ENCODE peak calls at places on chromosome X, in eight cellular contexts. C is body of pancreas, M is suprapubic skin, N is IMR-90, F is colonic mucosa, Y is right lobe of liver, V is lung, R is adrenal gland. H is an unnamed sample. For H3K4me1, the result is how much of the 10 kb centered on the place peaks cover.

GRCh38 chrX:130079824-130080406 is 30.4 kb downstream of the ELF4 start:
- DNase-seq in V (peak), Y (no peak), F (peak), M (no peak), R (peak), N (peak), C (peak), H (no peak)

GRCh38 chrX:96907888-96908287 is 24.2 kb downstream of the RPA4 start:
- DNase-seq in Y (no peak), V (no peak), M (no peak), C (no peak), F (no peak), R (no peak), N (no peak), H (no peak)

GRCh38 chrX:133444952-133445831 is 29.9 kb upstream of the GPC4 start:
- DNase-seq in R (no peak), C (peak), V (no peak), Y (no peak), M (no peak), N (no peak), F (peak), H (peak)

GRCh38 chrX:150887906-150888465 is 10.5 kb downstream of the CD99L2 start:
- DNase-seq in V (no peak), F (no peak), C (no peak), N (peak), R (no peak), M (no peak), Y (no peak), H (no peak)

GRCh38 chrX:46588263-46588662 is 14.7 kb downstream of the CHST7 start:
- DNase-seq in V (no peak), C (peak), Y (no peak), F (no peak), N (peak), M (no peak), R (peak), H (peak)

GRCh38 chrX:71989768-71990167 is 79.1 kb downstream of the NHSL2 start:
- DNase-seq in V (no peak), F (no peak), C (no peak), Y (peak), R (no peak), N (peak), M (no peak), H (no peak)

GRCh38 chrX:20527458-20528099 is 260.9 kb upstream of the RPS6KA3 start:
- DNase-seq in C (no peak), Y (peak), V (no peak), N (peak), M (no peak), F (no peak), R (no peak), H (no peak)

GRCh38 chrX:28498658-28499057 is 88.6 kb upstream of the IL1RAPL1 start:
- DNase-seq in V (no peak), N (peak), R (no peak), C (no peak), Y (no peak), F (no peak), M (no peak), H (no peak)

GRCh38 chrX:26613951-26614350 is 398.0 kb downstream of the MAGEB5 start:
- DNase-seq in V (no peak), M (no peak), C (no peak), R (no peak), F (no peak), N (peak), Y (no peak), H (no peak)

GRCh38 chrX:44459501-44459900 is 83.2 kb downstream of the FUNDC1 start:
- DNase-seq in F (no peak), R (no peak), C (no peak), M (no peak), N (no peak), V (no peak), Y (no peak), H (no peak)

GRCh38 chrX:79290596-79290995 is 76.5 kb downstream of the ITM2A start:
- DNase-seq in R (no peak), N (no peak), M (no peak), F (no peak), V (no peak), Y (no peak), C (no peak), H (no peak)

GRCh38 chrX:70034646-70035045 is 15.1 kb downstream of the AWAT2 start:
- DNase-seq in V (no peak), R (no peak), F (no peak), Y (no peak), C (no peak), M (no peak), N (no peak), H (no peak)

GRCh38 chrX:427812-428725 is 41.4 kb upstream of the PPP2R3B start:
- DNase-seq in F (no peak), V (no peak), Y (no peak), M (no peak), C (no peak), R (no peak), N (no peak), H (no peak)

GRCh38 chrX:65690057-65690855 is 22.8 kb downstream of the MSN start:
- DNase-seq in N (peak), C (no peak), M (no peak), F (no peak), R (no peak), V (no peak), Y (no peak), H (no peak)

GRCh38 chrX:107596651-107597050 is 31.7 kb upstream of the PRPS1 start:
- DNase-seq in R (no peak), V (no peak), C (no peak), F (no peak), Y (no peak), N (no peak), M (no peak), H (no peak)

GRCh38 chrX:20372533-20372932 is 105.8 kb upstream of the RPS6KA3 start:
- DNase-seq in R (no peak), N (no peak), M (no peak), C (no peak), F (no peak), V (no peak), Y (no peak), H (no peak)

GRCh38 chrX:132671229-132671641 is 182.4 kb upstream of the MBNL3 start:
- DNase-seq in V (no peak), N (peak), R (no peak), M (no peak), Y (no peak), F (no peak), C (no peak), H (no peak)

GRCh38 chrX:373641-374471 is 12.9 kb downstream of the PPP2R3B start:
- DNase-seq in R (no peak), N (peak), V (no peak), M (no peak), F (no peak), Y (no peak), C (no peak), H (no peak)

GRCh38 chrX:49208399-49208798 is 8.4 kb upstream of the SYP start:
- DNase-seq in N (no peak), V (no peak), C (no peak), F (no peak), R (no peak), M (no peak), Y (no peak), H (no peak)

GRCh38 chrX:39950035-39950688 is 147.6 kb downstream of the BCOR start:
- DNase-seq in V (no peak), R (no peak), Y (no peak), C (no peak), M (no peak), N (peak), F (no peak), H (no peak)

GRCh38 chrX:40809210-40809609 is 73.9 kb upstream of the MED14 start:
- DNase-seq in V (no peak), Y (no peak), F (no peak), N (peak), M (no peak), R (no peak), C (no peak), H (no peak)

GRCh38 chrX:8939344-8939743 is 94.6 kb downstream of the FAM9B start:
- DNase-seq in Y (no peak), F (no peak), C (no peak), N (no peak), R (no peak), M (no peak), V (no peak), H (no peak)

GRCh38 chrX:107712231-107713204 is 63.1 kb downstream of the TSC22D3 start:
- DNase-seq in N (peak), C (peak), V (no peak), Y (no peak), M (no peak), R (peak), F (no peak), H (no peak)

GRCh38 chrX:16114640-16115039 is 8.7 kb upstream of the GRPR start:
- DNase-seq in M (no peak), R (no peak), V (no peak), Y (no peak), N (peak), F (no peak), C (no peak), H (no peak)

GRCh38 chrX:6758234-6758633 is 223.3 kb upstream of the VCX3A start:
- DNase-seq in Y (no peak), M (no peak), V (no peak), F (no peak), C (no peak), N (no peak), R (no peak), H (no peak)

GRCh38 chrX:6761251-6761650 is 226.3 kb upstream of the VCX3A start:
- DNase-seq in Y (no peak), R (no peak), M (no peak), C (no peak), F (no peak), N (no peak), V (no peak), H (no peak)
- H3K4me1 ChIP-seq in Y (under half), R (under half), M (under half), C (under half), F (under half), N (under half), V (under half), H (under half)

DNA sequence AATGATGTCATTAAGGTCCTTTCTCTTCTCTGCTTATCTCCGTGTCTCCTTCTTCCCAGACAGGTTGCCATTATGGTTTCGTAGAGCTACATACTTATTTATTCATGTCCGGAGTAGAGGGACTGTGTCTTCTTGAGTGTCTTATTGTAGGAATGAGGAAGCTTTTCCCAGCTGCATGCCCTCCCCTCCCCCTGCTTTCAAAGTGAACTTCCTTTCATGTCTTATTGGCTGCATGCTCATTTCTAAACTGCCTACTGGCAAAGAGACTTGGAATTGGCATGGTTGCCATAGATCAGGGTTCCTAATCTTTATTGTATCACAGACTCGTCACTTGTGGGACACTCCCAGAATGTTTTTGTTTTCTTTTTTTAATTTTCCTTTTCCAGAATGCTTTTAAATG is 15.4 kb downstream of the VAMP7 start:
- DNase-seq in V (no peak), Y (no peak), C (no peak), M (no peak), N (no peak), F (no peak), R (no peak), H (peak)
- TF ChIP-seq CTCF in V (no peak), Y (no peak), C (no peak), M (no peak), N (no peak), F (no peak), R (no peak), H (no peak)

GRCh38 chrX:143632625-143633387 is 3.1 kb downstream of the SLITRK4 start:
- DNase-seq in Y (no peak), F (no peak), C (no peak), N (no peak), R (peak), V (no peak), M (no peak), H (no peak)

GRCh38 chrX:143635915-143636314 is at the start of gene SLITRK4:
- DNase-seq in R (peak), C (peak), M (no peak), V (no peak), Y (no peak), F (no peak), N (no peak), H (peak)

GRCh38 chrX:143634373-143634685 is 1.6 kb downstream of the SLITRK4 start:
- DNase-seq in M (no peak), C (no peak), R (peak), F (no peak), V (no peak), Y (no peak), N (no peak), H (peak)

GRCh38 chrX:143633530-143634372 is 2.1 kb downstream of the SLITRK4 start:
- DNase-seq in C (no peak), Y (no peak), R (no peak), F (no peak), V (no peak), M (no peak), N (no peak), H (peak)

GRCh38 chrX:143634701-143635442 is 1.0 kb downstream of the SLITRK4 start:
- DNase-seq in V (no peak), F (no peak), R (no peak), N (no peak), M (no peak), Y (no peak), C (no peak), H (no peak)
- H3K4me3 ChIP-seq in V (no peak), F (peak), R (peak), N (no peak), M (peak), Y (no peak), C (peak), H (no peak)

DNA sequence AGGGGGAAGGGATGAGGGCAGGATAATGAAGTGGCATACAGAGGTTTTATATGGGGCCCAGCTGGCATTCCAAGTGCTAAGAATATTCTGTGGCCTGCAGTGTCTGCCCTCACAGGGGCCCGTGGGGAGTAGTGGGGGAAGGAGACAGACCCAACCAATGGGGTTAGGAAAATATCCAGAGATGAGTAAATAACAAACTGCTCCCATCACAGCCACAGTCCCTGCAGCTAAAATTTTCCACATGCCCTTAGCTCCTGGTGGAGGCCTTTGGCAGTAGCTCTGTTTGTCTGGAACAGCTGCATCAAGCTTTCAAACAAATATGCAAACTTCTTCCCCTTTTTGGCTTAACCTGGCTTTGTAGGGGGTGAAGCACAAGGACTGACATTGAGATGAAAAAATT is 3.1 kb downstream of the SRPX2 start:
- DNase-seq in M (no peak), F (no peak), Y (no peak), V (no peak), N (no peak), C (no peak), R (no peak), H (no peak)
- H3K4me1 ChIP-seq in M (under half), F (under half), Y (under half), V (under half), N (under half), C (under half), R (under half), H (under half)

DNA sequence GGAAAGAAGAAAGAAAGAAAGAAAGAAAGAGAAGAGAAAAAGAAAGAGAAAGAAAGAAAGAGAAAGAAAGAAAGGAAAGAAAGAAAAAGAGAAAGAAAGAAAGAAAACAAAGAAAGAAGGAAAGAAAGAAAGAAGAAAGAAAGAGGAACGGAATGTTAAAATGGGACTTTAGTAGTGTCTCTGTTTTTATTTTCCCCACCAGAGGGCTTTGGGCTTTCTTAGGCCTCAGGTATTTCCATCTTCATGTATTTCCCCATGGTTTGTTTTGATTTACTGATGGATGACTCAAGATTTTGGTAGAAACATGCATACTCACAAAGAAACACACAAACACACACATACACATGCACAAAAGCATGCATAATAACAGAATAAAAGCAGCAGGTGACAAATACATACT is 181.2 kb downstream of the AFF2 start:
- DNase-seq in N (no peak), Y (no peak), V (no peak), M (no peak), C (no peak), F (no peak), R (no peak), H (no peak)
- TF ChIP-seq CTCF in N (no peak), Y (no peak), V (no peak), M (no peak), C (no peak), F (no peak), R (no peak), H (no peak)

GRCh38 chrX:22999696-23000223 is at the start of gene DDX53:
- DNase-seq in R (no peak), N (no peak), Y (no peak), F (no peak), M (no peak), C (no peak), V (no peak), H (no peak)
- H3K4me3 ChIP-seq in R (no peak), N (no peak), Y (no peak), F (no peak), M (no peak), C (no peak), V (no peak), H (no peak)

GRCh38 chrX:119756926-119757635 is 1.3 kb upstream of the SOWAHD start:
- DNase-seq in M (no peak), F (no peak), V (no peak), N (no peak), C (no peak), Y (no peak), R (no peak), H (peak)
- H3K4me1 ChIP-seq in M (under half), F (under half), V (under half), N (under half), C (under half), Y (under half), R (under half), H (under half)

DNA sequence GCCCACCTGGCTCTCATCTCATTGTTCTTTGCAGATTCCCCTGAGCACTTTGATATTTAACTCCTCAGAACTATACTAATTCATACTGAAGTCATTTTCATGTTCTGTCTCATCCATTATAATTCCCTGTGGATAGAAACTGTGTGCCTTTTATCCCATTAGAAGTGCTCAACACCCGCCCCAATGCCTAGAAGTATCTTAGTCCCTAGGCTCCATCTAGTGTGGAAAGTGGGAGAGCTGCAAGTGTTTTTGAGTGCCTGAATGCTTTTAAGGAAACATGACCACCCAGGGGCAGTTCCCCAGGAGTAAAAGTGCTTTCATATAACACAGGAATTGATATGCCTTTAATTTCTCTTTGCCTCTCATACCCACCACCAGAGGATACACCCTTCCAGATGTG is 117.0 kb downstream of the CHRDL1 start:
- DNase-seq in V (no peak), C (no peak), Y (no peak), F (no peak), M (no peak), R (no peak), N (no peak), H (no peak)
- TF ChIP-seq CTCF in V (no peak), C (no peak), Y (no peak), F (no peak), M (no peak), R (no peak), N (no peak), H (no peak)

DNA sequence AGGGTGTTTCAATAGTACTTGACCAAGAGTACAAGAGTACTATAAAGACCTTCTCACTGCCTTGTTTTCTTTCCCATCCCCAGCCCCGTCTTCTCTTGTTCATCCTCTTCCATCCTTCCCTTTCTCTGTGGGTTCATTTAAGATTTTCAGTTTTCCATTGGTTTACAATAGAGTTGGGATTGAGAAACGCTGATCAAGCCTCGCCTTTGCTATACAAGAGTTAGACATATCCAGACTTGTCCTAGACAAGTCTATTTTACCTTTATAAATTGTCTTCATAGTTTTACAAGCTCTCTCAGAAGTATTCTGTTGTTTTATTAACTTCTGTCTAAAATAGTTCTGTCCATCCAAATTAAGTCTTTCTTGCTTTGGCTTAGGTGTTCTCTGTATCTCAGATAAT is 29.6 kb upstream of the SCML1 start:
- DNase-seq in C (no peak), N (no peak), R (no peak), V (no peak), M (no peak), Y (no peak), F (no peak), H (no peak)
- H3K4me3 ChIP-seq in C (no peak), N (no peak), R (no peak), V (no peak), M (no peak), Y (no peak), F (no peak), H (no peak)

H was measured in mucosa of descending colon.